ENCODE peak calls at places on chromosome 7, in five cellular contexts. P, K, U, M and C are unnamed samples.

GRCh38 chr7:114889646-114890285 is 32.1 kb upstream of the MDFIC start:
- DNase-seq in P (no peak), K (peak; percentile 97), U (no peak), M (no peak), C (peak; percentile 1)

GRCh38 chr7:31776616-31777015 is 89.6 kb downstream of the PPP1R17 start:
- DNase-seq in P (no peak), K (no peak), U (no peak), M (no peak), C (no peak)

GRCh38 chr7:22074961-22075360 is 129.3 kb upstream of the CDCA7L start:
- DNase-seq in P (no peak), K (no peak), U (no peak), M (no peak), C (no peak)

GRCh38 chr7:151141281-151141854 is 26.1 kb downstream of the GBX1 start:
- DNase-seq in P (no peak), K (no peak), U (peak; percentile 44), M (no peak), C (no peak)

GRCh38 chr7:87344446-87344845 is 1.0 kb upstream of the CROT start:
- DNase-seq in P (no peak), K (no peak), U (no peak), M (no peak), C (no peak)

GRCh38 chr7:45902820-45903219 is 14.5 kb downstream of the IGFBP1 start:
- DNase-seq in P (no peak), K (no peak), U (no peak), M (no peak), C (peak; percentile 20)

GRCh38 chr7:123440202-123440601 is 94.2 kb downstream of the IQUB start:
- DNase-seq in P (no peak), K (no peak), U (no peak), M (no peak), C (no peak)

GRCh38 chr7:145219461-145219860 is 383.6 kb upstream of the TPK1 start:
- DNase-seq in P (no peak), K (no peak), U (no peak), M (no peak), C (no peak)

GRCh38 chr7:35797311-35797710 is 3.5 kb upstream of the SEPTIN7 start:
- DNase-seq in P (no peak), K (no peak), U (no peak), M (no peak), C (no peak)

GRCh38 chr7:45885264-45885882 is 2.9 kb upstream of the IGFBP1 start:
- DNase-seq in P (no peak), K (peak; percentile 16), U (no peak), M (no peak), C (peak; percentile 98)

GRCh38 chr7:82841828-82842227 is 320.9 kb downstream of the PCLO start:
- DNase-seq in P (no peak), K (no peak), U (no peak), M (no peak), C (no peak)

GRCh38 chr7:137992738-137993394 is 9.0 kb downstream of the CREB3L2 start:
- DNase-seq in P (peak; percentile 60), K (no peak), U (no peak), M (no peak), C (peak; percentile 78)

GRCh38 chr7:27235387-27236052 is 7.1 kb upstream of the EVX1 start:
- DNase-seq in P (peak; percentile 32), K (peak; percentile 16), U (peak; percentile 85), M (no peak), C (peak; percentile 13)

GRCh38 chr7:103990991-103991390 is 1.5 kb upstream of the RELN start:
- DNase-seq in P (peak; percentile 37), K (no peak), U (peak; percentile 32), M (no peak), C (peak; percentile 16)

GRCh38 chr7:17371656-17372524 is 73.4 kb downstream of the AHR start:
- DNase-seq in P (peak; percentile 7), K (peak; percentile 57), U (no peak), M (no peak), C (peak; percentile 17)

GRCh38 chr7:64630496-64630895 is 35.4 kb upstream of the ZNF107 start:
- DNase-seq in P (peak; percentile 32), K (peak; percentile 16), U (peak; percentile 47), M (no peak), C (peak; percentile 80)

GRCh38 chr7:38311329-38311937 is 38.0 kb upstream of the TARP start:
- DNase-seq in P (peak; percentile 76), K (no peak), U (peak; percentile 65), M (no peak), C (no peak)

GRCh38 chr7:66913118-66914049 is 7.6 kb upstream of the TMEM248 start:
- DNase-seq in P (peak; percentile 35), K (no peak), U (no peak), M (no peak), C (no peak)

GRCh38 chr7:46215987-46216567 is 295.0 kb upstream of the IGFBP3 start:
- DNase-seq in P (no peak), K (no peak), U (no peak), M (no peak), C (peak; percentile 97)

GRCh38 chr7:103644319-103644718 is 198.3 kb upstream of the SLC26A5 start:
- DNase-seq in P (no peak), K (no peak), U (no peak), M (no peak), C (no peak)

GRCh38 chr7:129169171-129169643 is 19.2 kb upstream of the SMO start:
- DNase-seq in P (peak; percentile 74), K (no peak), U (no peak), M (no peak), C (no peak)

GRCh38 chr7:146635200-146636032 is 518.8 kb downstream of the CNTNAP2 start:
- DNase-seq in P (no peak), K (no peak), U (no peak), M (no peak), C (no peak)

GRCh38 chr7:157192861-157193260 is 54.1 kb downstream of the UBE3C start:
- DNase-seq in P (no peak), K (no peak), U (no peak), M (no peak), C (no peak)

GRCh38 chr7:138195207-138195606 is 118.9 kb downstream of the AKR1D1 start:
- DNase-seq in P (no peak), K (no peak), U (no peak), M (no peak), C (peak; percentile 41)

DNA sequence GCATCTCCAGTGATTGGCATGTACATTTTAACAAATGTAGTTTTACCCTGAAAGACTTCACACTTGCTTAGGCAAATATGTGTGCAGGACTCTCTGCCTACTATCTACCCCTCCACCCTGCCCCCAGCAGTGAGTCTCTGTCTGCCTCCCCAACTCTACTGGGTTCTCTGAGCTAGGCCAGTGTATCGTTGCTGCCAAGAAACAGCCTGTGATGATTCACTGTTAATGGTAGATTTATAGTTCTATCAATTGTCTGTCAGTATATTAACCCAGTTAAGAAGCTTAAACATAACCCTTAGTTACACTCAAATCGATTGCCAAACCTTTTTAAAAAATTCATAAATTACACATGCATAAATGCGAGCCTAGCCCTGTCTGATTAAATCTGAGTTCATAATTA is 137.0 kb downstream of the SND1 start:
- DNase-seq in P (no peak), K (no peak), U (no peak), M (no peak), C (no peak)
- H3K27ac ChIP-seq in P (no peak overlapping the region), K (no peak overlapping the region), U (no peak overlapping the region), M (no peak overlapping the region), C (no peak overlapping the region)

DNA sequence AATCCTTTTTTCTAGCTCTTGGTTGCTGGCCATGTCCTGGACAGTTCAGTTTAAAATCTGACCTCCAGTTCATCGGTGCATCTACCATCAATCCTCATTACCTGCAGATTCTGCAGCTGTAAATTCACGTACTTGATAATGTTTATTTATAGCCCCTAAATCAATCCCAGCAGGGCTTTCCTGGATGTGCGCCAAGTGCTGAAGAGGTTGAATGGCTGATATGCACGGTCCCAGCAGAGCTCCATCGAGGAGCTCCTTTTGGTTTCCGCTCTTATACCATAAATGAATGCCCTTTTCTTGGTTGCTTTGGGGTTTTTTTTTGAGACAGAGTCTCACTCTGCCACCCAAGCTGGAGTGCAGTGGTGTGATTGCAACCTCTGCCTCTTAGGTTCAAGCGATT is 91.2 kb upstream of the CCZ1B start:
- DNase-seq in P (no peak), K (no peak), U (peak; percentile 42), M (no peak), C (no peak)
- TF ChIP-seq ZBTB33 in P (no peak), K (no peak), U (no peak), M (no peak), C (no peak)

GRCh38 chr7:23698822-23699221 is 11.2 kb upstream of the STK31 start:
- DNase-seq in P (no peak), K (no peak), U (no peak), M (no peak), C (no peak)
- H3K27ac ChIP-seq in P (no peak overlapping the region), K (no peak overlapping the region), U (no peak overlapping the region), M (no peak overlapping the region), C (no peak overlapping the region)

GRCh38 chr7:106289848-106290247 is 5.1 kb upstream of the NAMPT start:
- DNase-seq in P (no peak), K (no peak), U (no peak), M (no peak), C (no peak)
- TF ChIP-seq ZBTB33 in P (no peak), K (no peak), U (no peak), M (no peak), C (no peak)

GRCh38 chr7:84218681-84219080 is 24.1 kb upstream of the SEMA3A start:
- DNase-seq in P (no peak), K (no peak), U (no peak), M (no peak), C (no peak)
- H3K27ac ChIP-seq in P (no peak overlapping the region), K (no peak overlapping the region), U (no peak overlapping the region), M (no peak overlapping the region), C (no peak overlapping the region)

GRCh38 chr7:102069913-102070629 is 216.6 kb upstream of the SH2B2 start:
- DNase-seq in P (no peak), K (no peak), U (no peak), M (no peak), C (no peak)
- TF ChIP-seq ZBTB33 in P (no peak), K (no peak), U (no peak), M (no peak), C (no peak)

DNA sequence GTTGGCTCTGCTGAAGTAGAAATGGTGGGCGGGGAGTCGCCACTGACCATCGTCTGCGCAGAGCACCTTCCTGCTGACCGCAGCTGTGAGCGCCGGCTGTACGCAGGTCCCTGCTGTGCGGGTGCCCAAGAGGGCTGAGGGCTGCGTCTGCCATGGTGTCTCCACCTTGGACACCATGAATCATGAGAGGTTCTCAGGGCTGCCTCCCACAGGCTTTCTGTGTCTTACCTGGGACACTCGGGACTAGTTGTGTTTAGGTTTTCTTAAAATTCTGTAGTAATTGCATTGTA is 44.9 kb upstream of the PRKAR1B start:
- DNase-seq in P (no peak), K (no peak), U (no peak), M (no peak), C (no peak)
- H3K27ac ChIP-seq in P (no peak overlapping the region), K (no peak overlapping the region), U (peak overlapping the region; percentile 88), M (no peak overlapping the region), C (no peak overlapping the region)

GRCh38 chr7:142496545-142496991 is 238.7 kb upstream of the PRSS58 start:
- DNase-seq in P (peak; percentile 63), K (peak; percentile 42), U (peak; percentile 67), M (no peak), C (peak; percentile 18)
- TF ChIP-seq ZBTB33 in P (no peak), K (no peak), U (no peak), M (no peak), C (no peak)